ENCODE peak calls at places on chromosomes 6 and 20, in four cellular contexts. One of them, this sample, is unnamed.

GRCh38 chr6:31702421-31702818 is 704 bp downstream of the ABHD16A start:
- DNase-seq in IMR-90: no peak
- DNase-seq in H9: no peak
- DNase-seq in neuronal stem cell: no peak
- DNase-seq in this sample: no peak

GRCh38 chr6:36336779-36337194 is at the start of gene BNIP5:
- DNase-seq in IMR-90: no peak
- DNase-seq in H9: no peak
- DNase-seq in neuronal stem cell: no peak
- DNase-seq in this sample: no peak

GRCh38 chr6:169841907-169842606 is 90.6 kb downstream of the ERMARD start:
- DNase-seq in H9: peak
- DNase-seq in IMR-90: no peak
- DNase-seq in neuronal stem cell: no peak
- DNase-seq in this sample: no peak

GRCh38 chr6:23589811-23590210 is 536.2 kb upstream of the NRSN1 start:
- DNase-seq in H9: no peak
- DNase-seq in IMR-90: no peak
- DNase-seq in neuronal stem cell: no peak
- DNase-seq in this sample: no peak

GRCh38 chr6:108983151-108983550 is 111.5 kb downstream of the SESN1 start:
- DNase-seq in IMR-90: no peak
- DNase-seq in H9: no peak
- DNase-seq in neuronal stem cell: no peak
- DNase-seq in this sample: no peak

GRCh38 chr6:126016591-126016990 is 30.3 kb downstream of the TRMT11 start:
- DNase-seq in neuronal stem cell: no peak
- DNase-seq in IMR-90: no peak
- DNase-seq in H9: no peak
- DNase-seq in this sample: no peak

GRCh38 chr6:24245275-24245674 is 112.6 kb downstream of the DCDC2 start:
- DNase-seq in IMR-90: no peak
- DNase-seq in neuronal stem cell: no peak
- DNase-seq in H9: no peak
- DNase-seq in this sample: no peak

GRCh38 chr6:32609731-32610640 is 20.3 kb upstream of the HLA-DRB1 start:
- DNase-seq in H9: peak
- DNase-seq in neuronal stem cell: peak
- DNase-seq in IMR-90: peak
- DNase-seq in this sample: peak

GRCh38 chr20:52379723-52380336 is 188.3 kb upstream of the ZFP64 start:
- DNase-seq in neuronal stem cell: peak
- DNase-seq in IMR-90: peak
- DNase-seq in H9: no peak
- DNase-seq in this sample: peak

GRCh38 chr6:155264704-155265320 is 999 bp downstream of the CLDN20 start:
- DNase-seq in H9: no peak
- DNase-seq in IMR-90: no peak
- DNase-seq in neuronal stem cell: no peak
- DNase-seq in this sample: no peak

GRCh38 chr20:17584684-17585083 is 14.8 kb downstream of the DSTN start:
- DNase-seq in IMR-90: peak
- DNase-seq in neuronal stem cell: no peak
- DNase-seq in H9: no peak
- DNase-seq in this sample: no peak

GRCh38 chr20:24392612-24393011 is 76.8 kb upstream of the SYNDIG1 start:
- DNase-seq in neuronal stem cell: no peak
- DNase-seq in IMR-90: no peak
- DNase-seq in H9: peak
- DNase-seq in this sample: no peak

GRCh38 chr20:49890651-49891361 is 24.5 kb downstream of the SPATA2 start:
- DNase-seq in IMR-90: no peak
- DNase-seq in neuronal stem cell: no peak
- DNase-seq in H9: peak
- DNase-seq in this sample: no peak

GRCh38 chr6:13413906-13414555 is 73.4 kb downstream of the GFOD1 start:
- DNase-seq in IMR-90: peak
- DNase-seq in H9: no peak
- DNase-seq in neuronal stem cell: no peak
- DNase-seq in this sample: no peak

GRCh38 chr6:159608961-159609673 is 83.9 kb downstream of the SOD2 start:
- DNase-seq in H9: peak
- DNase-seq in neuronal stem cell: no peak
- DNase-seq in IMR-90: peak
- DNase-seq in this sample: peak

GRCh38 chr6:50093116-50093937 is 43.6 kb upstream of the DEFB112 start:
- DNase-seq in neuronal stem cell: no peak
- DNase-seq in IMR-90: no peak
- DNase-seq in H9: no peak
- DNase-seq in this sample: no peak

GRCh38 chr6:17281497-17282481 is 628 bp downstream of the RBM24 start:
- DNase-seq in neuronal stem cell: peak
- DNase-seq in H9: peak
- DNase-seq in IMR-90: peak
- DNase-seq in this sample: no peak

GRCh38 chr6:112416885-112417284 is 69.8 kb downstream of the RFPL4B start:
- DNase-seq in neuronal stem cell: no peak
- DNase-seq in H9: no peak
- DNase-seq in IMR-90: no peak
- DNase-seq in this sample: no peak

GRCh38 chr6:17473554-17473953 is 80.2 kb downstream of the CAP2 start:
- DNase-seq in neuronal stem cell: no peak
- DNase-seq in IMR-90: no peak
- DNase-seq in H9: no peak
- DNase-seq in this sample: no peak

GRCh38 chr6:12605888-12606345 is 110.7 kb upstream of the PHACTR1 start:
- DNase-seq in IMR-90: peak
- DNase-seq in neuronal stem cell: peak
- DNase-seq in H9: peak
- DNase-seq in this sample: peak

GRCh38 chr6:15421945-15422733 is 176.3 kb downstream of the JARID2 start:
- DNase-seq in H9: no peak
- DNase-seq in neuronal stem cell: no peak
- DNase-seq in IMR-90: no peak
- DNase-seq in this sample: no peak

GRCh38 chr20:47476452-47476851 is 25.2 kb upstream of the NCOA3 start:
- DNase-seq in H9: no peak
- DNase-seq in IMR-90: no peak
- DNase-seq in neuronal stem cell: no peak
- DNase-seq in this sample: no peak

GRCh38 chr6:10316327-10316726 is 98.5 kb downstream of the TFAP2A start:
- DNase-seq in neuronal stem cell: no peak
- DNase-seq in IMR-90: peak
- DNase-seq in H9: no peak
- DNase-seq in this sample: peak

GRCh38 chr6:131688286-131688685 is 12.9 kb downstream of the OR2A4 start:
- DNase-seq in H9: no peak
- DNase-seq in IMR-90: no peak
- DNase-seq in neuronal stem cell: no peak
- DNase-seq in this sample: no peak

GRCh38 chr6:139762587-139763031 is 388.2 kb upstream of the CITED2 start:
- DNase-seq in IMR-90: peak
- DNase-seq in H9: no peak
- DNase-seq in neuronal stem cell: no peak
- DNase-seq in this sample: peak

GRCh38 chr6:3977875-3978711 is 100.8 kb downstream of the FAM217A start:
- DNase-seq in H9: peak
- DNase-seq in IMR-90: peak
- DNase-seq in neuronal stem cell: peak
- DNase-seq in this sample: peak

GRCh38 chr6:46507426-46507825 is 16.2 kb upstream of the RCAN2 start:
- DNase-seq in H9: no peak
- DNase-seq in IMR-90: no peak
- DNase-seq in neuronal stem cell: no peak
- DNase-seq in this sample: no peak

GRCh38 chr6:82143041-82143481 is 104.5 kb downstream of the IBTK start:
- DNase-seq in H9: no peak
- DNase-seq in IMR-90: peak
- DNase-seq in neuronal stem cell: no peak
- DNase-seq in this sample: peak

GRCh38 chr6:27753668-27754407 is 158.4 kb downstream of the OR2B2 start:
- DNase-seq in IMR-90: peak
- DNase-seq in H9: peak
- DNase-seq in neuronal stem cell: peak
- DNase-seq in this sample: peak

GRCh38 chr6:135212935-135213334 is 31.8 kb downstream of the MYB start:
- DNase-seq in H9: no peak
- DNase-seq in IMR-90: peak
- DNase-seq in neuronal stem cell: no peak
- DNase-seq in this sample: no peak

DNA sequence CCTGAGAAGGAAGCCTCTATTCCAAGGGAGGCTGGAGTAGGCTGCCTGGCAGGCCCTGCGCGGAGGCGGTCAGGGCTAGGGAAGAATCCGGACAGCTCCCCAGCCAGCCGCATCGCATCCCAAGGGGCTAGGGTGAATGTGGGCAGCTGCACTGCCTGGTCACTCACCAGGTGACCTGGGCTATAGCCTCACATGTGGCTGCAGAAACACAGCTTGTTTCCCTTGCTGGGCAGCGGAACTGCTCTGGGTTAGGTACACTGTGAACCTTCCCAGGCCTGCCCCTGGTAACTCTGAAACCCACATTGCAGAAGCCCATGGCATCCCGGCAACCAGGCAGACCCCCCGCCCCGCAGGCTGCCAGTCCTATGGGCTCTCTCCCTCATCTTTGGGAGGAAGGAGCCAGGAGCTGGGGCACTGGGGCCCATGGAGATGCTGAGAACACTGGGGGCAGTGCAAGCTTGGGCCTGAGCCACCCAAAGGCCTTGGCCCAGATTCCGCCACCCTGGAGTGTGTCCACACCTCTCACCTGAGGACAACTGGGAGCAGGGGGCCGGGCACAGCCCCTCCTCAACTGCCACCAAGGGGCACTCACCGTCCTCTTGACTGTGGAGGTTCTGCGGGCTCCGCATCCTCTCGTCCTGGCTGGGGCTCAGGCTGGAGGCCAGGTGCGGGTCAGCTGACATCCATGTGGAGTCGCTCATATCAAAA is 111.0 kb downstream of the NOL4L start:
- DNase-seq in neuronal stem cell: no peak
- DNase-seq in H9: no peak
- DNase-seq in IMR-90: no peak
- DNase-seq in this sample: no peak
- H4K8ac ChIP-seq in neuronal stem cell: no peak
- H4K8ac ChIP-seq in H9: no peak
- H4K8ac ChIP-seq in IMR-90: peak
- H4K8ac ChIP-seq in this sample: no peak

DNA sequence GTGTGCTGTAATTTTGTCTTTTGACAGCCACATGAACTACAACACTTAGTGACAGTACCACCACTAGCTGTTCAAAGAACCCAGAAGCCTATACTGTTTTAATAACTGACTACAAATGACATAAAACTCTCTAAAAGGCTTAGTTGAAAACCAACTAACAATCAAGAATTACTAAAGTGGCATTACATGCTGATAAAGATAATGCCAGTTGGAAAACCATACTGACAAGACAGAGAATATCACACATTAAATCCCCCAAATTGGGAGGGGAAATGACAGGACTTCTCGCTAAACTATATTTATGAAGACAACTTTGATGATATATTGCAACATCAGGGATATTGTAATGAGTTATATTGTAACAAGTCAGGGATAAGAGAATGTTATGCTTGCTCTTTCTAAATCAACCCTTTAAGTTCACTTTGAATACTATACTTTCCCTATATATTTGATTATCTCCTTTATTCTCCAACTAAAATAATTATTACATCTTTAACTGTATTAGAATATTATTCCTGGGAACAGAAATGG is 6.2 kb downstream of the NCOA5 start:
- DNase-seq in H9: no peak
- DNase-seq in neuronal stem cell: no peak
- DNase-seq in IMR-90: no peak
- DNase-seq in this sample: no peak
- H4K8ac ChIP-seq in H9: no peak
- H4K8ac ChIP-seq in neuronal stem cell: no peak
- H4K8ac ChIP-seq in IMR-90: no peak
- H4K8ac ChIP-seq in this sample: no peak

DNA sequence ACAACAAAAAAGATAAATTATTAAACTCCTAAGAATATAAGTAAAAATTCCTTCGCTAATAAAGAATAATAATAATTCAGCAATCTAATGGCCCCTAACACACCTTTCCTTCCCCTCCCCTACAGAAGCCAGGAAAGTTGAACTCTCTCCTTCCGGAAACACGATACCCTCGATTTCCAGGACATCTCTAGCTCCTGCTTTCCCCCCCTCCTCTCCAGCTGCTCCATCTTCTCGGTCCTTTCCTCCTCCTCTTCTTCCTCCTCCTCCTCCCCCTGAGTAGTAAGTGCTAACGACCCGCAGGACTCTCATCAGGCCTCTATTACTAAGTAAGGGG is 603 bp downstream of the TASP1 start:
- DNase-seq in IMR-90: peak
- DNase-seq in neuronal stem cell: no peak
- DNase-seq in H9: no peak
- DNase-seq in this sample: no peak
- H4K8ac ChIP-seq in IMR-90: peak
- H4K8ac ChIP-seq in neuronal stem cell: no peak
- H4K8ac ChIP-seq in H9: no peak
- H4K8ac ChIP-seq in this sample: peak

GRCh38 chr6:43926644-43927524 is 156.9 kb downstream of the VEGFA start:
- DNase-seq in H9: peak
- DNase-seq in IMR-90: peak
- DNase-seq in neuronal stem cell: peak
- DNase-seq in this sample: peak

GRCh38 chr6:43930440-43931154 is 160.6 kb downstream of the VEGFA start:
- DNase-seq in IMR-90: no peak
- DNase-seq in neuronal stem cell: no peak
- DNase-seq in H9: no peak
- DNase-seq in this sample: no peak

GRCh38 chr6:43924222-43924702 is 154.3 kb downstream of the VEGFA start:
- DNase-seq in H9: no peak
- DNase-seq in IMR-90: peak
- DNase-seq in neuronal stem cell: no peak
- DNase-seq in this sample: no peak

GRCh38 chr6:43929511-43929910 is 159.5 kb downstream of the VEGFA start:
- DNase-seq in IMR-90: no peak
- DNase-seq in neuronal stem cell: no peak
- DNase-seq in H9: no peak
- DNase-seq in this sample: no peak

DNA sequence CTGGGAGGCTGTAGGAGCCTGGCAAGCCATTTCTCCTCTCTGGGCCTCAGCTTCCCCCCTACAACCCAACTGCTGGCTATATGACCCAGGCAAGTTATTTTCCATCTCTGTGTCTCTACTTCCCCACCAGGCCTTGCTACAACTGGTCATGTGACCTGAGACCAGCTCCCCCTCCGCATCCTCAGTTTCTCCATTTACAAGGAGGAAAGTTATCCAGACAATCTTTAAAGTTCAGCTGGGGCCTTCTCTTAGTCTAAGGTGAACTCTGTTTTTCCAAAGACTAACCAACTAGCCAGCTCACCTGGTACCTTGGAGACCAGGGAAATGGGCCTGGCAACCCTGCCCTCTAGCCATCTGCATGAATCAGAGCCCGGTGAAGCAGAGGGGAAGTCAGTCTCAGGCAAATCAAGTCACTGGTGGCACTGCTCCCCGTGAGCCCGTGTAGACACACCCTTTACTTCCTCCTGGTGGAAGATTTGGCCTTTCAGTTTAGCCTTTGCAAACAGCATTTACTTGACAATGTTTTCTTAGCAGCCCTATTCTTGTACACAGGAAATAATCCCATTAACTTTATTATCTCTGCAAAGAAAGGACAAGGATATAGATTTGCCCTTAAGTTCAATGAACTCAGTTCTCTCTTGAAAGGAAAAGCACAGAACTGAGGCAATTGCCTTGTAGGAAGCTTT is 157.7 kb downstream of the VEGFA start:
- DNase-seq in IMR-90: no peak
- DNase-seq in neuronal stem cell: no peak
- DNase-seq in H9: no peak
- DNase-seq in this sample: no peak
- H4K8ac ChIP-seq in IMR-90: peak
- H4K8ac ChIP-seq in neuronal stem cell: no peak
- H4K8ac ChIP-seq in H9: no peak
- H4K8ac ChIP-seq in this sample: no peak